ENCODE peak calls at places on chromosomes 5 and 9, in ten cellular contexts. Y is activated CD8-positive, alpha-beta memory T cell treated with anti-CD3 and anti-CD28 coated beads, Interleukin-2, amount 50 U/mL, for 4 hours; O is brain microvascular endothelial cell; V is GM06990; G is G401; E is cerebellar cortex; S is hippocampal formation; K is islet precursor cell; R is HTR-8/SVneo; L is stimulated activated CD4-positive, alpha-beta T cell treated with anti-CD3 and anti-CD28 coated beads, Interleukin-1b, Interleukin-23, amount 100 ng/mL, for 24 hours. Q is an unnamed sample.

GRCh38 chr5:141521244-141521781 is 32.4 kb downstream of the PCDHGC5 start:
- DNase-seq in Y (no peak), O (peak), V (no peak), G (no peak), E (no peak), S (peak), K (peak), R (peak), L (no peak), Q (peak)

GRCh38 chr5:114223866-114224265 is 138.0 kb upstream of the KCNN2 start:
- DNase-seq in Y (no peak), O (peak), V (peak), G (no peak), E (no peak), S (no peak), K (no peak), R (no peak), L (no peak), Q (no peak)

GRCh38 chr9:91192785-91193657 is 168.7 kb downstream of the AUH start:
- DNase-seq in Y (peak), O (peak), V (peak), G (peak), E (peak), S (no peak), K (peak), R (peak), L (peak), Q (peak)

GRCh38 chr5:13477118-13477737 is 467.3 kb downstream of the DNAH5 start:
- DNase-seq in Y (no peak), O (peak), V (no peak), G (no peak), E (no peak), S (no peak), K (peak), R (peak), L (no peak), Q (peak)

GRCh38 chr5:1000329-1000728 is 8.3 kb upstream of the NKD2 start:
- DNase-seq in Y (no peak), O (no peak), V (no peak), G (no peak), E (no peak), S (no peak), K (peak), R (no peak), L (no peak), Q (no peak)

GRCh38 chr5:138529812-138530211 is 13.2 kb downstream of the ETF1 start:
- DNase-seq in Y (no peak), O (no peak), V (no peak), G (no peak), E (no peak), S (no peak), K (no peak), R (no peak), L (no peak), Q (no peak)

GRCh38 chr5:41835625-41836024 is 34.6 kb downstream of the OXCT1 start:
- DNase-seq in Y (peak), O (peak), V (no peak), G (peak), E (peak), S (no peak), K (peak), R (peak), L (no peak), Q (peak)

GRCh38 chr5:67528953-67529352 is 332.4 kb upstream of the CD180 start:
- DNase-seq in Y (no peak), O (no peak), V (peak), G (no peak), E (no peak), S (no peak), K (no peak), R (no peak), L (no peak), Q (peak)

GRCh38 chr5:6632324-6632930 is 417 bp downstream of the NSUN2 start:
- DNase-seq in Y (no peak), O (peak), V (no peak), G (peak), E (peak), S (no peak), K (no peak), R (peak), L (no peak), Q (no peak)

GRCh38 chr5:24141046-24141445 is 503.7 kb downstream of the CDH10 start:
- DNase-seq in Y (no peak), O (no peak), V (no peak), G (peak), E (no peak), S (peak), K (peak), R (no peak), L (no peak), Q (no peak)

GRCh38 chr9:98218562-98219363 is 26.3 kb upstream of the CORO2A start:
- DNase-seq in Y (no peak), O (no peak), V (no peak), G (no peak), E (no peak), S (no peak), K (no peak), R (no peak), L (no peak), Q (no peak)

GRCh38 chr9:117414220-117414905 is 494 bp downstream of the ASTN2 start:
- DNase-seq in Y (no peak), O (peak), V (peak), G (peak), E (no peak), S (no peak), K (peak), R (no peak), L (no peak), Q (peak)

GRCh38 chr9:95422650-95423049 is 94.1 kb downstream of the PTCH1 start:
- DNase-seq in Y (no peak), O (no peak), V (no peak), G (no peak), E (no peak), S (no peak), K (no peak), R (no peak), L (no peak), Q (no peak)

GRCh38 chr9:81613002-81613750 is 76.2 kb downstream of the TLE1 start:
- DNase-seq in Y (no peak), O (peak), V (no peak), G (no peak), E (no peak), S (peak), K (peak), R (no peak), L (no peak), Q (no peak)

GRCh38 chr9:135887021-135887507 is 20.3 kb downstream of the CAMSAP1 start:
- DNase-seq in Y (no peak), O (no peak), V (no peak), G (peak), E (peak), S (peak), K (no peak), R (no peak), L (no peak), Q (no peak)

GRCh38 chr5:76765249-76765648 is 49.3 kb downstream of the F2R start:
- DNase-seq in Y (no peak), O (peak), V (no peak), G (no peak), E (no peak), S (no peak), K (no peak), R (peak), L (no peak), Q (no peak)

GRCh38 chr9:123861086-123861707 is 68.7 kb downstream of the DENND1A start:
- DNase-seq in Y (no peak), O (no peak), V (no peak), G (no peak), E (no peak), S (peak), K (no peak), R (no peak), L (no peak), Q (no peak)

GRCh38 chr9:18658764-18659705 is 185.1 kb downstream of the ADAMTSL1 start:
- DNase-seq in Y (no peak), O (no peak), V (no peak), G (no peak), E (no peak), S (no peak), K (no peak), R (peak), L (no peak), Q (peak)

GRCh38 chr9:18105996-18106595 is 367.9 kb upstream of the ADAMTSL1 start:
- DNase-seq in Y (no peak), O (no peak), V (no peak), G (no peak), E (no peak), S (no peak), K (no peak), R (no peak), L (no peak), Q (no peak)

GRCh38 chr5:61252643-61252925 is 79.5 kb upstream of the ZSWIM6 start:
- DNase-seq in Y (no peak), O (no peak), V (no peak), G (no peak), E (no peak), S (no peak), K (no peak), R (no peak), L (no peak), Q (no peak)

GRCh38 chr5:121962347-121962670 is 534 bp downstream of the SRFBP1 start:
- DNase-seq in Y (no peak), O (no peak), V (peak), G (no peak), E (no peak), S (no peak), K (no peak), R (no peak), L (no peak), Q (no peak)

GRCh38 chr9:6838158-6838557 is 80.4 kb downstream of the KDM4C start:
- DNase-seq in Y (no peak), O (peak), V (no peak), G (peak), E (peak), S (no peak), K (no peak), R (no peak), L (no peak), Q (no peak)

GRCh38 chr5:139146809-139147742 is 51.1 kb downstream of the SIL1 start:
- DNase-seq in Y (no peak), O (no peak), V (no peak), G (no peak), E (no peak), S (no peak), K (no peak), R (no peak), L (no peak), Q (no peak)

GRCh38 chr9:97395745-97396144 is 16.2 kb upstream of the TDRD7 start:
- DNase-seq in Y (no peak), O (no peak), V (no peak), G (no peak), E (no peak), S (no peak), K (no peak), R (no peak), L (no peak), Q (no peak)

GRCh38 chr9:135422340-135422944 is 57.1 kb upstream of the PPP1R26 start:
- DNase-seq in Y (no peak), O (no peak), V (no peak), G (no peak), E (no peak), S (peak), K (no peak), R (no peak), L (no peak), Q (no peak)

GRCh38 chr9:120909904-120910303 is 16.7 kb downstream of the TRAF1 start:
- DNase-seq in Y (peak), O (no peak), V (no peak), G (no peak), E (no peak), S (no peak), K (no peak), R (no peak), L (no peak), Q (peak)

GRCh38 chr5:133321833-133322420 is 270.1 kb downstream of the HSPA4 start:
- DNase-seq in Y (no peak), O (no peak), V (peak), G (no peak), E (no peak), S (no peak), K (no peak), R (no peak), L (peak), Q (no peak)

GRCh38 chr5:160118349-160119141 is 705 bp downstream of the PWWP2A start:
- DNase-seq in Y (peak), O (no peak), V (peak), G (peak), E (no peak), S (peak), K (peak), R (peak), L (peak), Q (peak)

GRCh38 chr9:132811985-132812384 is 66.1 kb downstream of the AK8 start:
- DNase-seq in Y (no peak), O (no peak), V (no peak), G (no peak), E (no peak), S (no peak), K (no peak), R (no peak), L (no peak), Q (no peak)